ENCODE peak calls at places on chromosomes 13 and 19, in ten cellular contexts. W is stimulated activated CD8-positive, alpha-beta memory T cell treated with anti-CD3 and anti-CD28 coated beads, Interleukin-15, amount 100 ng/mL, for 24 hours; T is upper lobe of right lung; S is RWPE1; X is myocyte; V is ureter; G is NCI-H2029; A is mucosa of gallbladder; E is stimulated activated CD4-positive, alpha-beta T cell treated with anti-CD3 and anti-CD28 coated beads, TNF-alpha, amount 100 ng/mL, for 48 hours; Z is HuH-7. M is an unnamed sample.
A peak's percentile ranks its signal among the peaks of the same experiment; 100 is the strongest.

GRCh38 chr19:30008169-30008568 is 66.1 kb downstream of the URI1 start:
- DNase-seq in Z (no peak), V (no peak), A (no peak), W (no peak), X (no peak), T (no peak), E (no peak), S (no peak), G (no peak), M (no peak)

GRCh38 chr19:8659905-8660304 is 29.5 kb downstream of the NFILZ start:
- DNase-seq in G (no peak), W (no peak), E (no peak), T (no peak), X (no peak), Z (no peak), S (no peak), A (no peak), V (no peak), M (no peak)

GRCh38 chr19:39502640-39503417 is 4.1 kb downstream of the DLL3 start:
- DNase-seq in S (peak; percentile 57), E (peak; percentile 65), T (peak; percentile 83), W (peak; percentile 80), Z (peak; percentile 96), A (peak; percentile 52), X (no peak), G (no peak), V (no peak), M (peak; percentile 80)

GRCh38 chr19:11197291-11198174 is at the start of gene KANK2:
- DNase-seq in S (peak; percentile 97), V (peak; percentile 89), W (peak; percentile 62), E (peak; percentile 41), T (peak; percentile 94), X (peak; percentile 82), Z (peak; percentile 92), A (peak; percentile 89), G (peak; percentile 90), M (peak; percentile 92)

GRCh38 chr13:46575843-46576242 is 22.9 kb downstream of the LRCH1 start:
- DNase-seq in Z (no peak), W (no peak), T (no peak), G (no peak), X (peak; percentile 95), V (no peak), S (peak; percentile 64), A (no peak), E (no peak), M (no peak)

GRCh38 chr19:2607712-2608601 is 94.5 kb downstream of the GNG7 start:
- DNase-seq in Z (no peak), A (no peak), T (no peak), X (no peak), W (peak; percentile 68), E (peak; percentile 86), V (no peak), G (no peak), S (no peak), M (no peak)

GRCh38 chr19:1657632-1658445 is 5.4 kb upstream of the TCF3 start:
- DNase-seq in W (no peak), V (peak; percentile 82), T (peak; percentile 74), Z (no peak), A (no peak), S (peak; percentile 41), E (no peak), G (no peak), X (no peak), M (no peak)

GRCh38 chr13:43785681-43786471 is 896 bp downstream of the ENOX1 start:
- DNase-seq in E (no peak), V (peak; percentile 87), T (peak; percentile 70), W (no peak), S (peak; percentile 78), Z (peak; percentile 24), A (peak; percentile 68), G (no peak), X (peak; percentile 89), M (peak; percentile 79)

GRCh38 chr13:93810264-93810663 is 583.7 kb downstream of the GPC6 start:
- DNase-seq in T (no peak), G (no peak), E (no peak), X (no peak), Z (no peak), A (no peak), W (no peak), S (no peak), V (no peak), M (no peak)

GRCh38 chr13:44259045-44260042 is 114.3 kb upstream of the SERP2 start:
- DNase-seq in A (no peak), X (peak; percentile 58), G (no peak), V (no peak), S (peak; percentile 25), W (no peak), E (peak; percentile 71), T (peak; percentile 74), Z (no peak), M (no peak)

GRCh38 chr19:39448271-39448670 is 2.9 kb downstream of the SUPT5H start:
- DNase-seq in T (no peak), Z (no peak), W (no peak), G (no peak), X (peak; percentile 73), S (no peak), A (no peak), V (no peak), E (no peak), M (no peak)

GRCh38 chr13:76994281-76994680 is 2.4 kb downstream of the CLN5 start:
- DNase-seq in W (no peak), V (no peak), X (no peak), A (no peak), Z (no peak), S (peak; percentile 54), G (no peak), E (no peak), T (no peak), M (no peak)

GRCh38 chr13:94362411-94362909 is 117.0 kb downstream of the DCT start:
- DNase-seq in W (no peak), V (peak; percentile 69), E (peak; percentile 46), X (peak; percentile 88), S (peak; percentile 80), Z (peak; percentile 46), T (no peak), A (peak; percentile 86), G (peak; percentile 30), M (no peak)

GRCh38 chr13:49869514-49869913 is 66.6 kb downstream of the SPRYD7 start:
- DNase-seq in A (no peak), V (no peak), X (peak; percentile 14), E (no peak), T (no peak), S (no peak), Z (peak; percentile 39), G (no peak), W (no peak), M (no peak)

GRCh38 chr13:114096031-114096485 is 36.4 kb downstream of the RASA3 start:
- DNase-seq in X (no peak), V (no peak), S (no peak), T (peak; percentile 54), E (no peak), G (no peak), Z (no peak), W (no peak), A (no peak), M (no peak)

GRCh38 chr13:93549326-93549855 is 322.8 kb downstream of the GPC6 start:
- DNase-seq in V (no peak), A (no peak), X (no peak), T (no peak), G (no peak), Z (no peak), S (no peak), E (no peak), W (no peak), M (no peak)

GRCh38 chr13:78689011-78689410 is 30.1 kb upstream of the OBI1 start:
- DNase-seq in A (no peak), G (no peak), E (no peak), Z (peak; percentile 16), T (no peak), V (no peak), S (no peak), W (no peak), X (peak; percentile 16), M (no peak)

GRCh38 chr19:48613024-48613851 is 1.6 kb downstream of the FAM83E start:
- DNase-seq in X (peak; percentile 98), A (peak; percentile 72), S (no peak), W (no peak), T (peak; percentile 78), E (no peak), V (no peak), G (no peak), Z (no peak), M (no peak)

GRCh38 chr19:49889687-49890348 is 6.9 kb downstream of the IL4I1 start:
- DNase-seq in V (no peak), W (peak; percentile 50), X (no peak), E (peak; percentile 69), S (no peak), A (peak; percentile 75), Z (no peak), T (peak; percentile 89), G (peak; percentile 61), M (no peak)

GRCh38 chr19:17052439-17052838 is 22.8 kb downstream of the HAUS8 start:
- DNase-seq in E (no peak), V (peak; percentile 54), X (peak; percentile 57), T (no peak), W (no peak), G (no peak), Z (no peak), A (peak; percentile 29), S (peak; percentile 35), M (no peak)

GRCh38 chr19:55270172-55270942 is 9.6 kb downstream of the HSPBP1 start:
- DNase-seq in Z (no peak), T (no peak), E (no peak), A (no peak), W (no peak), X (no peak), G (no peak), V (no peak), S (no peak), M (no peak)

GRCh38 chr13:65560936-65561335 is 1669.2 kb downstream of the PCDH9 start:
- DNase-seq in W (no peak), Z (no peak), G (no peak), V (no peak), T (no peak), A (no peak), X (no peak), E (no peak), S (no peak), M (no peak)

GRCh38 chr19:31348416-31349159 is 648 bp downstream of the TSHZ3 start:
- DNase-seq in X (peak; percentile 50), V (no peak), Z (no peak), E (no peak), A (no peak), W (no peak), S (no peak), T (no peak), G (no peak), M (no peak)

GRCh38 chr13:113157206-113157928 is 1.1 kb upstream of the PROZ start:
- DNase-seq in T (no peak), W (no peak), V (no peak), E (no peak), G (no peak), A (no peak), S (no peak), X (no peak), Z (no peak), M (peak; percentile 37)

GRCh38 chr13:100100115-100100879 is 11.4 kb downstream of the PCCA start:
- DNase-seq in X (peak; percentile 40), T (no peak), S (peak; percentile 67), A (peak; percentile 77), W (no peak), E (no peak), V (peak; percentile 52), G (no peak), Z (no peak), M (no peak)

GRCh38 chr19:29956855-29957254 is 14.8 kb downstream of the URI1 start:
- DNase-seq in X (no peak), S (no peak), V (no peak), G (no peak), A (no peak), W (no peak), Z (no peak), E (no peak), T (no peak), M (no peak)

GRCh38 chr13:73717632-73718031 is 416.6 kb downstream of the KLF12 start:
- DNase-seq in X (peak; percentile 66), G (no peak), E (no peak), A (no peak), W (no peak), T (no peak), V (no peak), Z (peak; percentile 4), S (no peak), M (no peak)